ENCODE peak calls at places on chromosomes 7 and 10, in seven cellular contexts. One of them, this sample, is unnamed.

GRCh38 chr10:125084191-125085186 is 75.9 kb downstream of the CTBP2 start:
- DNase-seq in psoas muscle: peak
- DNase-seq in RWPE1: peak
- DNase-seq in foreskin fibroblast: peak
- DNase-seq in endothelial cell: no peak
- DNase-seq in SK-N-SH: peak
- DNase-seq in HL-60: no peak
- DNase-seq in this sample: peak

GRCh38 chr7:123996327-123996625 is 36.6 kb downstream of the TMEM229A start:
- DNase-seq in foreskin fibroblast: no peak
- DNase-seq in SK-N-SH: no peak
- DNase-seq in RWPE1: no peak
- DNase-seq in endothelial cell: no peak
- DNase-seq in psoas muscle: no peak
- DNase-seq in HL-60: no peak
- DNase-seq in this sample: no peak

GRCh38 chr10:95196053-95196452 is 2.0 kb downstream of the ACSM6 start:
- DNase-seq in SK-N-SH: no peak
- DNase-seq in endothelial cell: no peak
- DNase-seq in HL-60: no peak
- DNase-seq in psoas muscle: no peak
- DNase-seq in RWPE1: no peak
- DNase-seq in foreskin fibroblast: no peak
- DNase-seq in this sample: no peak

GRCh38 chr7:154953006-154953684 is 49.8 kb downstream of the PAXIP1 start:
- DNase-seq in foreskin fibroblast: peak
- DNase-seq in psoas muscle: peak
- DNase-seq in HL-60: peak
- DNase-seq in RWPE1: no peak
- DNase-seq in SK-N-SH: peak
- DNase-seq in endothelial cell: peak
- DNase-seq in this sample: peak

GRCh38 chr7:16114633-16115032 is 306.7 kb downstream of the CRPPA start:
- DNase-seq in RWPE1: peak
- DNase-seq in endothelial cell: no peak
- DNase-seq in foreskin fibroblast: peak
- DNase-seq in HL-60: no peak
- DNase-seq in SK-N-SH: no peak
- DNase-seq in psoas muscle: no peak
- DNase-seq in this sample: no peak

GRCh38 chr7:131431289-131431688 is 103.6 kb downstream of the MKLN1 start:
- DNase-seq in psoas muscle: peak
- DNase-seq in foreskin fibroblast: no peak
- DNase-seq in HL-60: no peak
- DNase-seq in RWPE1: peak
- DNase-seq in SK-N-SH: no peak
- DNase-seq in endothelial cell: no peak
- DNase-seq in this sample: no peak

GRCh38 chr7:104839842-104840241 is 174.2 kb upstream of the KMT2E start:
- DNase-seq in endothelial cell: no peak
- DNase-seq in foreskin fibroblast: no peak
- DNase-seq in psoas muscle: no peak
- DNase-seq in SK-N-SH: no peak
- DNase-seq in RWPE1: no peak
- DNase-seq in HL-60: no peak
- DNase-seq in this sample: no peak

GRCh38 chr10:26879744-26880143 is 19.0 kb upstream of the ABI1 start:
- DNase-seq in foreskin fibroblast: no peak
- DNase-seq in HL-60: no peak
- DNase-seq in psoas muscle: no peak
- DNase-seq in RWPE1: no peak
- DNase-seq in endothelial cell: no peak
- DNase-seq in SK-N-SH: no peak
- DNase-seq in this sample: no peak

GRCh38 chr7:13604178-13604577 is 385.3 kb downstream of the ETV1 start:
- DNase-seq in HL-60: no peak
- DNase-seq in psoas muscle: no peak
- DNase-seq in SK-N-SH: no peak
- DNase-seq in RWPE1: no peak
- DNase-seq in foreskin fibroblast: peak
- DNase-seq in endothelial cell: no peak
- DNase-seq in this sample: no peak

GRCh38 chr10:63268139-63268797 is 135.1 kb downstream of the NRBF2 start:
- DNase-seq in SK-N-SH: no peak
- DNase-seq in psoas muscle: no peak
- DNase-seq in endothelial cell: no peak
- DNase-seq in HL-60: no peak
- DNase-seq in RWPE1: no peak
- DNase-seq in foreskin fibroblast: no peak
- DNase-seq in this sample: no peak

GRCh38 chr7:43480581-43480980 is 102.3 kb upstream of the STK17A start:
- DNase-seq in foreskin fibroblast: peak
- DNase-seq in endothelial cell: no peak
- DNase-seq in HL-60: no peak
- DNase-seq in psoas muscle: no peak
- DNase-seq in RWPE1: no peak
- DNase-seq in SK-N-SH: no peak
- DNase-seq in this sample: no peak

GRCh38 chr7:68688416-68689086 is 909.7 kb upstream of the AUTS2 start:
- DNase-seq in SK-N-SH: no peak
- DNase-seq in psoas muscle: no peak
- DNase-seq in HL-60: no peak
- DNase-seq in RWPE1: no peak
- DNase-seq in endothelial cell: no peak
- DNase-seq in foreskin fibroblast: no peak
- DNase-seq in this sample: no peak

GRCh38 chr10:121747163-121747775 is 149.0 kb upstream of the FGFR2 start:
- DNase-seq in SK-N-SH: no peak
- DNase-seq in foreskin fibroblast: no peak
- DNase-seq in psoas muscle: no peak
- DNase-seq in HL-60: no peak
- DNase-seq in endothelial cell: no peak
- DNase-seq in RWPE1: no peak
- DNase-seq in this sample: no peak

DNA sequence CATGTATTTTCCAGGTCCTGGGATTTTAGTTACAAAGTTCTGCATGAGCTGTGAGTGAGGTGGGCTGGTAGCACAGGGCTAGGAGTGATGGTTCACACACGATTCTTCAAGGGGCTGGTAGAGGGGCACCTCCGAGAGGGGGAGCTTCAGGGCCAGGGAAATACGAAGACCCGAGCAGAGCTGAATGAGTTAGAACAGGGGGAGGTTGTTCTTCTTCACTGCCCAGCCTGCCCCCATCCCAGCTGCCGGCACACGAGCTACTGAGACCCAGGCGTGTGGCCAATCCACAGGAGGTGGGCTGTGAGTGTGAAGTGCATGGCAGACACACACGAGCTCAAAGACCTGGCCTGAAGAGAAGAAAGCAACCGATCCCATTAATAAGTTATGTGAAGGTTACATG is 256.1 kb upstream of the ZNF32 start:
- DNase-seq in foreskin fibroblast: no peak
- DNase-seq in endothelial cell: no peak
- DNase-seq in psoas muscle: no peak
- DNase-seq in RWPE1: no peak
- DNase-seq in SK-N-SH: peak
- DNase-seq in HL-60: no peak
- DNase-seq in this sample: no peak
- TF ChIP-seq CTCF in foreskin fibroblast: no peak
- TF ChIP-seq CTCF in endothelial cell: no peak
- TF ChIP-seq CTCF in psoas muscle: no peak
- TF ChIP-seq CTCF in RWPE1: no peak
- TF ChIP-seq CTCF in SK-N-SH: no peak
- TF ChIP-seq CTCF in HL-60: no peak
- TF ChIP-seq CTCF in this sample: no peak

GRCh38 chr7:88344956-88345832 is 38.5 kb upstream of the STEAP4 start:
- DNase-seq in HL-60: peak
- DNase-seq in psoas muscle: peak
- DNase-seq in endothelial cell: peak
- DNase-seq in RWPE1: peak
- DNase-seq in foreskin fibroblast: peak
- DNase-seq in SK-N-SH: peak
- DNase-seq in this sample: no peak
- TF ChIP-seq CTCF in HL-60: no peak
- TF ChIP-seq CTCF in psoas muscle: peak
- TF ChIP-seq CTCF in endothelial cell: no peak
- TF ChIP-seq CTCF in RWPE1: peak
- TF ChIP-seq CTCF in foreskin fibroblast: peak
- TF ChIP-seq CTCF in SK-N-SH: peak
- TF ChIP-seq CTCF in this sample: peak

DNA sequence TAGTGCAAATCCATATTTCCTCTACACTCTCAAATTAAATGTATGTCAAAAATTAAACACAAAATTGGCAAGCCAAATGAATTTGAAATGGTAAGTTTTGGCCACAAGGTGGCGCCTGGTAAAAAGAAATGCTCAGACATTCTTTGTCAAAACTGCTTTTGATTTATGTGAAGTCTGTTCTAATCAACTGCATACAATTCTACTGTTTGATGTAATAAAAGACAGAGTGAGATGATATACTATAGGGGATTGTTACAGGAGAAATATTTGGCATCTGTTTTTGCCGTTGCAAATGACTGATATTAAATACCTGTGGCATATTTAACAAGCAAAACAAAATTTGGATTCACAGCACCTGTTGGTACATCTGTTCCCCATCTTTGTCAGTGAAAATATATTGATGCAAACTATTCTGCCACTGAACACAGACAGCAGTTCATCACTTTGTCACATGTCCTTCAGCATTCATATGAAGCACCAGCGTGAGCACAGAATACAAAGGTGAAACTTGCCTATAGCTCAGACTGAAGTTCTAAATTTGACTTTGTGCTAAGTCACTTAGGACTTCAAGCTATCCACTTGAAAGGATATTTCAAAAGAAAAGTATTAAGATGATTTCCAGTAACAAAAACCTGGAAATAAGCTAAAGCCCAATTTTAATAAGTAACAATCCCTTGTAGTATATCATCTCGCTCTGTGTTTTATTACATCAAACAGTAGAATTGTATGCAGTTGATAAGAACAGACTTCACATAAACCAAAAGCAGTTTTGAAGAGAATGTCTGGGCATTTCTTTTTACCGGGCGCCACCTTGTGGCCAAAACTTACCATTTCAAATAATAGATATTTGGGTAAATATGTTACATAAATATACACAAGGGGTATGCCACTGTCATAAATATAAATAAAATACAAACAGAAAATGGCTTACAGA is 10.2 kb upstream of the CH25H start:
- DNase-seq in SK-N-SH: peak
- DNase-seq in endothelial cell: peak
- DNase-seq in foreskin fibroblast: peak
- DNase-seq in psoas muscle: peak
- DNase-seq in HL-60: peak
- DNase-seq in RWPE1: no peak
- DNase-seq in this sample: no peak
- TF ChIP-seq CTCF in SK-N-SH: peak
- TF ChIP-seq CTCF in endothelial cell: peak
- TF ChIP-seq CTCF in foreskin fibroblast: peak
- TF ChIP-seq CTCF in psoas muscle: peak
- TF ChIP-seq CTCF in HL-60: peak
- TF ChIP-seq CTCF in RWPE1: peak
- TF ChIP-seq CTCF in this sample: peak

DNA sequence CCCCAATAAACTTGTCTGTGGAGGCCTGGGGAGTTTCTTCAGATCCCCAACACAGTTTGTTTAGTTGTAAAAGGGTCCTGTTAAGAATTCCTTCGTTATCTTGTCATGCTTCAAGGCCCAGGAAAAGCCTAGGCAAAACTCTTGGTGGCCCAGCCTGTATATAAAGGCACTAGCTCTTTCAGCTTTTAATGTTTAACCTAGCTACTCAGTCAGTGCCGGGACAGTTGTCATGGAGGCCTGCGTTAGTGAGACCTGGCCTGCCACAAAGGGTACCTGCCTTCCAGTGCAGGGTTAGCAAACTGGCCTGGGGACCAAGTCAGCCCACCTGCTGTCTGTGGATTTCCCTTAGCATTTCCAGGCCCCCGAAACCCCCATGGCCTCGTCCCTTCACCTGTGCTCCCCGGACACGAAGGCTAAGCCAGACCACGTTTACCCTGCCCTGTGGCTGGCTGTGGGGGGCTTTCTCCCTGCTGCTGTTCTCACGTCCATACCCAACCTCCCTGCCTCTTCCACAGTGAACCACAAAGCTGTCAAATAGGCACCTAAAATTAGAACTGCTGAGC is 96.9 kb upstream of the PPP2R2D start:
- DNase-seq in psoas muscle: no peak
- DNase-seq in RWPE1: no peak
- DNase-seq in endothelial cell: no peak
- DNase-seq in HL-60: no peak
- DNase-seq in foreskin fibroblast: no peak
- DNase-seq in SK-N-SH: no peak
- DNase-seq in this sample: no peak
- TF ChIP-seq CTCF in psoas muscle: no peak
- TF ChIP-seq CTCF in RWPE1: no peak
- TF ChIP-seq CTCF in endothelial cell: no peak
- TF ChIP-seq CTCF in HL-60: no peak
- TF ChIP-seq CTCF in foreskin fibroblast: no peak
- TF ChIP-seq CTCF in SK-N-SH: no peak
- TF ChIP-seq CTCF in this sample: no peak

DNA sequence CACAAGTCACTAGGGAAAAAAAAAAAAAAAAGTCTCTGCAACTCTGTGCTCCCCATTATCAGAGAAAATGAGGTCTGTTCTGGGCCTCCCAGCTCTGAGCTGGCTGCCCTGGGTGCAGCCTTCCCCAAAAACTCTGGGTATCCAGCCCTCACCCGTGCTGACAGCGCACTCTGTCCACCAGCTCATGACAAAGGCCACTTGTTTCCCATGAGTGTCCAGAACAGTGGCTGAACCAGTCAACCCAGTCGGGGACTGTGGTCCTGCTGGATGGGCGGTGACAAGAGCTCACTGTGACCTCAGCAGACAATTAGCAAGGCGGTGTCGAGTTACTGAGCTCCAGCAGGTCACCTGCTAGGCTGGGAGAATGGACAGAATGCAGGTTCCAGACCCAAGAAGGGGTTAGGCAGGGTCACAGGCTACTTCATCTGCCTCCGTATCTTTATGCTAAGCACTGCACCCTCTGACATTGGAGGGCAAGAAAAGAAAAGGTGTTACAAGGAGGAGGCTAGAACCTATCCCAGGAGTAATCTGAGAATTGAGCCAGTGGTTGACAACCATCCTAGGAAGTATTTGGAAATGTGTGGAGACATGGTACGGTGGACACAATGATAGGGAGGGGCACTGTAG is 37.2 kb downstream of the DLG5 start:
- DNase-seq in SK-N-SH: no peak
- DNase-seq in foreskin fibroblast: peak
- DNase-seq in RWPE1: no peak
- DNase-seq in HL-60: no peak
- DNase-seq in psoas muscle: no peak
- DNase-seq in endothelial cell: no peak
- DNase-seq in this sample: no peak
- TF ChIP-seq CTCF in SK-N-SH: no peak
- TF ChIP-seq CTCF in foreskin fibroblast: no peak
- TF ChIP-seq CTCF in RWPE1: no peak
- TF ChIP-seq CTCF in HL-60: no peak
- TF ChIP-seq CTCF in psoas muscle: no peak
- TF ChIP-seq CTCF in endothelial cell: no peak
- TF ChIP-seq CTCF in this sample: no peak

DNA sequence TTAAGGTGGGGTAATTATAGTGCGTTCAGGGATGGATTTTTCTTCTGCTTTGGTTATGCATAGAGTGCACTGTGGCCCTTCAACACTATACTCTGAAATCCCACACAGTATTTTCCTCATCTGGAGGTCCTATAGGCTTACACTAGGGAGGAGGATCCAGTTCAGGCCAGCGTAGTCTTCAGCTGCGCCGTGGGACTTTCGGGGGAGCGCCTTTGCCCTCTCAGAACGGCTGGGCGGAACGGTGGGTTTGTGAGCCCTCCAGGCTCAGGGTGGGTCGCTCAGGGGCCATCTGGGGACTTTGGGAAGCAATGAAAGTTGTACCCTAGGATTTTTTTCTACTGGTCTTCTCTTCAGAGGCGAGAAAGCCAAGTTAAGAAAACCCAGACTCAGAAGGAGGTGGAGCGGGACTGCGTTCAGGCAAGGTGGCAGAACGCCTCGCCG is 652 bp upstream of the VPS26A start:
- DNase-seq in RWPE1: peak
- DNase-seq in HL-60: no peak
- DNase-seq in endothelial cell: peak
- DNase-seq in foreskin fibroblast: peak
- DNase-seq in psoas muscle: no peak
- DNase-seq in SK-N-SH: peak
- DNase-seq in this sample: peak
- TF ChIP-seq CTCF in RWPE1: no peak
- TF ChIP-seq CTCF in HL-60: no peak
- TF ChIP-seq CTCF in endothelial cell: no peak
- TF ChIP-seq CTCF in foreskin fibroblast: no peak
- TF ChIP-seq CTCF in psoas muscle: peak
- TF ChIP-seq CTCF in SK-N-SH: no peak
- TF ChIP-seq CTCF in this sample: peak

This sample was measured in AG09319.